ENCODE peak calls at places on chromosomes 5 and 9, in four cellular contexts. P is K562, K is HepG2, C is GM12878. J is an unnamed sample.

GRCh38 chr9:133205996-133206931 is 2.8 kb downstream of the OBP2B start:
- DNase-seq in P (no peak), C (no peak), K (no peak), J (peak; percentile 25)

GRCh38 chr9:27022920-27023319 is 17.4 kb upstream of the LRRC19 start:
- DNase-seq in P (no peak), C (no peak), K (no peak), J (no peak)

GRCh38 chr5:136014049-136014516 is 14.7 kb upstream of the TGFBI start:
- DNase-seq in C (no peak), K (no peak), P (no peak), J (no peak)

GRCh38 chr5:143569213-143569663 is 165.8 kb upstream of the NR3C1 start:
- DNase-seq in C (no peak), P (no peak), K (peak; percentile 82), J (no peak)

GRCh38 chr5:68529581-68529980 is 314.0 kb downstream of the PIK3R1 start:
- DNase-seq in C (no peak), P (no peak), K (no peak), J (no peak)

GRCh38 chr5:141084487-141084989 is 9.9 kb upstream of the PCDHB2 start:
- DNase-seq in P (peak; percentile 7), C (no peak), K (peak; percentile 72), J (peak; percentile 77)

GRCh38 chr9:137429974-137430722 is 7.0 kb downstream of the NOXA1 start:
- DNase-seq in P (peak; percentile 89), K (no peak), C (no peak), J (peak; percentile 86)

GRCh38 chr5:172336264-172336663 is 52.7 kb upstream of the UBTD2 start:
- DNase-seq in P (no peak), K (no peak), C (no peak), J (peak; percentile 49)

GRCh38 chr9:17859228-17859627 is 280.4 kb downstream of the SH3GL2 start:
- DNase-seq in P (no peak), C (no peak), K (no peak), J (no peak)

GRCh38 chr9:107340920-107341632 is 58.0 kb downstream of the RAD23B start:
- DNase-seq in K (peak; percentile 70), C (peak; percentile 57), P (peak; percentile 80), J (peak; percentile 70)

DNA sequence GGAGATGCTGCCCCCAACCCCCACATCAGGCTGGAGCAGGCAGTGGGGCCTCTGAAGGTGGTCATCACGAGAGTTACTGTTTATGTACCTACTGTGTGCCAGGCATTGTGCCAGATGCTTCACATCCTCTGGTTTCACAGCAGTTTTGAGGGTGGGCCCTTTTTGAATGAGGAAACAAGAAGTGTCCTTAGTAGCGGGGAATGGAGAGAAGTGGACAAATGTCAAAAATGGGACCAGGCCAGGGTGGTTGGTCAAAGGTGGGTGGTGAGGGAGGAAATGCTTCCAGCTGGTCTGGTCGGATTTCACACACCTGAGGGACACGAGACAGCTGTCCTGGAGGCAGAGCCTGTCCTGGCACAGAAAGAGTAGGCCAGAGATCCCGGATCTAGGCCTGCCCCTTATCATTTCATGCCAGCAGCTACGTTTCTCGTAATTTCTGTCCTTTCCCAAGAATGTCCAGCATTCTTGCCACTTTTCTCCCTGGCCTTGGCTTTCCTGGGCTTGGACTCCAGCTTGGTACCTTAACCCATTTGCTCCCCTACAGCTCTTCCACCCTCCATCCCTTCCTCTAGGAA is 12.3 kb downstream of the RGS14 start:
- DNase-seq in C (no peak), K (no peak), P (no peak), J (no peak)
- TF ChIP-seq USF2 in C (no peak), K (no peak), P (no peak), J (no peak)

GRCh38 chr5:54829102-54829501 is 156.3 kb downstream of the ESM1 start:
- DNase-seq in C (no peak), P (no peak), K (no peak), J (no peak)
- TF ChIP-seq FOXM1 in C (no peak), P (no peak), K (no peak), J (no peak)

DNA sequence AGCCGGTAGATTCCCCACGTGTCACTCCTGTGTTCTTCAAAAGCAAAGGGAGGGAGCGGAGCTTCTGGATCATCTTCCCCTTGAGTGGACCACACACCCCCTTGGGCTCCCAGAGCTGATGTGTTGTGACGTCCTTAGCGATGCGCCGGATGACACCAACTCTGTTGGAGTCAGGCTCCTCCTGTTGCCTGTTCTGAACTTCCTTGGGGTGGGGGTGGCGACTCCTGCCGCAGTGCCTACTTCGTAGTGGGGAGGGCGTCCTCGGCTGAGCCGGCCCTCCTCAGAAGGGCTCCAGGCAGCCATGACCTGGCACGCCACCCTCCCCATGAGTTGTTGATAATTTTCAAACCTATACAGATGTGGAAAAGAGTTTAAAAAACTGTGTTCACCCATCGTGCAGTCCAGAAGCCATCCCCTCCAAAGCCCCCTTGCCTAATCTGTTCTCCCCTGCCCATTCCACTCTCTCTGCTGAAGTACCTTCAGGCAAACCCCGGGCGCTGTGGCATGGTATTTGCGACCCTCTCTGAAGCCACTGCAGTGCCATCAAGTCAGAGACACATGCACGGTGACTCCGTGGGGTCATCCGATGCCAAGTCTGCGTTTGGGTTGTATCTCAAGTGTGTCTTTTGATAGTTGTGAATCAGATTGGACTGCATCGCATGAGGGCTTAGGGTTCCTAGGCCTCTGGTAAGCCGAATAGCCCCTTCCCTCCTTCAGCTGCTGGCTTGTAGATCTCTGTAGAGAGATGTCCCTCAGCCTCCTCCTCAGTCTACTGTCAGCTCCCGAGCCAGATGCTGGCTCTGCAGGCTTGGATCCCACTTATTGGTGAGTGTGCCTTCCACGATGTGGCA is 16.8 kb downstream of the EXOC3 start:
- DNase-seq in C (no peak), P (no peak), K (no peak), J (no peak)
- TF ChIP-seq USF2 in C (no peak), P (no peak), K (no peak), J (no peak)

GRCh38 chr5:132822650-132823480 is 7.6 kb downstream of the SHROOM1 start:
- DNase-seq in C (no peak), P (no peak), K (no peak), J (no peak)
- TF ChIP-seq FOXM1 in C (no peak), P (no peak), K (no peak), J (no peak)

GRCh38 chr5:158135682-158136176 is 276.8 kb upstream of the CLINT1 start:
- DNase-seq in K (no peak), C (no peak), P (no peak), J (no peak)
- TF ChIP-seq USF2 in K (no peak), C (no peak), P (no peak), J (no peak)

GRCh38 chr9:131036071-131036470 is 27.1 kb downstream of the LAMC3 start:
- DNase-seq in P (peak; percentile 61), K (no peak), C (no peak), J (no peak)
- TF ChIP-seq FOXM1 in P (no peak), K (no peak), C (no peak), J (no peak)

DNA sequence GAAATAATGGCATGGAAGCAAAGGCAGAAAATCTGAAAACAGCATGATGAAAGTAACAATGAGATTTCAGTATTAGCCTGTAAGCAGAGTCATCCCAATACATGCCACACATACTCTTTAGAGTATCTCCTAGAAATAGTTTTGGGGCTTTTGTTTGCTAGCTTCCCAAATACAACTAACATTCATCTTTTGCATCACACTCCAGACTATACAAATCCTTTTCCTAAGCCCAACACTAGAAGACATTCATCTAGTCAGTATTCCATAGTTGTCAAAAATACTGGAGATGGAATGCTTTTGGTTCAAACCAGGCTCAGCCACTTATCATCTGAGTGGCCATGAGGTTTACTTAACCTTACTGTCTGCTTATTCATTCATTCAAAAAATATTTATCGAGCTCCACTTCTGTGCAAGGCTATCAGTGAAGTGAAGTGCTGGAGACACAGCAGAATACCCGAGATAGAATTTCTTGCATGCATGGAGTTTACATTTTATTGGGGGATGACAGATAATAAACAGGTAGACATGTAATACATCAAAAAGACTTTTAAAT is 205.1 kb upstream of the SGCD start:
- DNase-seq in C (no peak), P (no peak), K (no peak), J (no peak)
- TF ChIP-seq USF2 in C (no peak), P (no peak), K (no peak), J (no peak)

J was measured in SK-N-SH.